ENCODE peak calls at places on chromosome 20, in ten cellular contexts. X is cardiac muscle cell, S is adrenal gland, B is HFF-Myc, C is GM12865, Y is RWPE1, Q is GM13977, T is breast epithelium, F is ovary, L is fibroblast of pulmonary artery. M is an unnamed sample.

GRCh38 chr20:19812696-19813095 is 54.6 kb downstream of the RIN2 start:
- DNase-seq in T (no peak), B (no peak), Q (no peak), F (no peak), S (no peak), L (no peak), Y (no peak), C (no peak), X (no peak), M (no peak)

GRCh38 chr20:15992564-15992963 is 580.7 kb downstream of the KIF16B start:
- DNase-seq in B (peak), L (no peak), F (no peak), Q (no peak), S (no peak), T (no peak), Y (no peak), X (no peak), C (no peak), M (no peak)

GRCh38 chr20:18056174-18057105 is 1.3 kb downstream of the OVOL2 start:
- DNase-seq in S (no peak), C (no peak), Q (peak), B (no peak), L (peak), X (peak), F (no peak), T (no peak), Y (no peak), M (peak)

GRCh38 chr20:59141818-59142581 is 21.6 kb upstream of the ZNF831 start:
- DNase-seq in X (peak), B (peak), F (no peak), Y (peak), L (peak), S (no peak), Q (no peak), C (no peak), T (no peak), M (no peak)

GRCh38 chr20:49725694-49726093 is 12.0 kb upstream of the B4GALT5 start:
- DNase-seq in Q (no peak), F (no peak), T (no peak), Y (no peak), S (no peak), C (no peak), B (no peak), L (no peak), X (no peak), M (no peak)

GRCh38 chr20:54642733-54643667 is 167.6 kb downstream of the DOK5 start:
- DNase-seq in T (no peak), C (no peak), B (no peak), Q (no peak), F (no peak), S (no peak), Y (no peak), X (no peak), L (no peak), M (no peak)

GRCh38 chr20:43554369-43554768 is 4.5 kb upstream of the SGK2 start:
- DNase-seq in L (no peak), F (no peak), S (no peak), B (no peak), Q (no peak), X (no peak), C (no peak), Y (no peak), T (no peak), M (no peak)

GRCh38 chr20:63342561-63343459 is 18.3 kb downstream of the CHRNA4 start:
- DNase-seq in Q (no peak), B (no peak), X (no peak), Y (no peak), L (no peak), S (no peak), C (no peak), F (no peak), T (no peak), M (no peak)

GRCh38 chr20:35523298-35523888 is 6.1 kb downstream of the C20orf173 start:
- DNase-seq in F (no peak), B (no peak), X (no peak), S (no peak), Y (peak), T (no peak), C (peak), L (no peak), Q (peak), M (peak)

GRCh38 chr20:50565874-50566273 is 55.7 kb downstream of the PTPN1 start:
- DNase-seq in L (no peak), F (no peak), Y (no peak), S (no peak), T (no peak), C (no peak), X (no peak), Q (no peak), B (no peak), M (no peak)

GRCh38 chr20:44334709-44335108 is 2.1 kb upstream of the R3HDML start:
- DNase-seq in Y (no peak), S (no peak), B (no peak), Q (no peak), F (no peak), T (no peak), L (no peak), X (no peak), C (no peak), M (no peak)

DNA sequence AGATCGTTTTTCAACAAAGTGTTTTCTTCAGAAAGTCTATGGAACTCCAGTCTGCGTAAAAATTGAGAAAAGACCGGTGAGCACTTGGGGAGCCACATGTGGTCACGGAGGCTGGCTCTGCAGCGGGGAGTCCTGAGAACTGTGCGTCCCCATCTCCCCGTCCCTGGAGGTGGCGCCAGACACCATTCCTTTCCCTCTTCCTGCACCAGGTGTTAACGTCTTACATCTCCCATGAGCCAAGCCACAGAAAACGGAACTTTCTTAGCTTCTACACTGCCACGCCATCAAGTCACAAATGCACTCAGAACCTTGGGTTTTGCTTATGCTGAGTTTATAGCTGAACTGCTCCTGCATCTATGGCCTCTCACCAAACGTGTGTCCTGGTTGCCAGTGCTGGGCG is 62.6 kb downstream of the GINS1 start:
- DNase-seq in Q (peak), X (peak), B (no peak), S (no peak), L (peak), T (no peak), Y (peak), C (peak), F (no peak), M (no peak)
- TF ChIP-seq CTCF in Q (peak), X (peak), B (peak), S (peak), L (peak), T (no peak), Y (peak), C (peak), F (no peak), M (no peak)

DNA sequence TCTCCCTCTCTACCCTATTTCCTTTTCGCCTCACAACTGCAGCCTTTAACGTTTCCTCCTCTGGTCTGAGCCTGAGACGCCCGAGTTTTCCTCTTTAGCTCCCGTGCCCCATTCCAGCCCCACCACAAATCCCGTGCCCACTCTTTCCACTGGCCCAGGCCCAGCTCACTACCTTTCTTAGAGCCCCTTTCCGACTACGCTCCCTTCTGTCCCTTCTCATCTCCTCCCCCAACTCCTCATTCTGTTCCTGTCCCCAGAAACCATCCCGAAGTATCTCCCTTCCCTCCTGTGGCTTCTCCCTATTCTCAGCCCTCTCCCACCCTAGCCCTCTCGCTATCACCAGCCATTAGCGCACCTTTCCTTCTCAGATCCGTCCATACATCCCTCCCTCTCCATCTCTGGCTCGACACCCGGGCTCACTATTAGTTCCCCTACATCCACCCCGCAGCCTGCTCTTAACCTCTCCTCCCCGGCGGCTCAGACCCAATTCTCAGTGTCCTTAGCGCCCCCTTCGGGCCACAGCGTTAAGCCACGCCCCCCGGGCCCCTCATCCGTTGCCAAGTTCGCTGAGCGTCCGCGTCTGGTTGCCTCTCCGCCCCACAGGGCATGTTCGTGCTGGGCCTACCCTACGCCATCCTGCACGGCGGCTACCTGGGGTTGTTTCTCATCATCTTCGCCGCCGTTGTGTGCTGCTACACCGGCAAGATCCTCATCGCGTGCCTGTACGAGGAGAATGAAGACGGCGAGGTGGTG is 2.7 kb downstream of the SLC32A1 start:
- DNase-seq in T (no peak), B (no peak), L (peak), Q (peak), F (no peak), X (peak), Y (no peak), C (peak), S (no peak), M (peak)
- TF ChIP-seq CTCF in T (no peak), B (peak), L (peak), Q (peak), F (no peak), X (peak), Y (peak), C (peak), S (no peak), M (peak)

DNA sequence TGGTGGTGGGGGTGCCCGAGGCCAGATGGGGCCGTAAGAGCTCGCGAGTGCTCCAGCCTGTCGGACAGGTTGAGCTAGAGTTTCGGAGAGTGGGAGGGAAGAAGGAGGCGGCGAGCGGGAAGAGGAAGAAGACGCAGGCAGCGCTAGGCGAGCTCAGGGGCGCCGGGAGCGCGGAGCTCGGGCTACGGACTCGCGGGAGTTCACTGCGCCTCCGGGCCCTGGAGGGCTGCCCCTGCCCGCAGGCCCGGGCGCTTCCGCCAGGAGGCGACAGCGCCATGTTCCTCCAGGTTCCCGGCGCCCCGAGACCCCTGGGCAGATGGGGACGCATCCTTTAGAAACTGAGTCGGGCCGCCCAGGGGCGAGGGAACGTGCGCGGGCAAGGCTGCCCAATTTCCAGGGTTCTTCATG is 984 bp downstream of the TFAP2C start:
- DNase-seq in S (no peak), F (no peak), L (peak), Y (peak), T (peak), Q (peak), X (peak), C (no peak), B (no peak), M (peak)
- TF ChIP-seq CTCF in S (peak), F (no peak), L (peak), Y (peak), T (peak), Q (no peak), X (peak), C (peak), B (peak), M (no peak)

DNA sequence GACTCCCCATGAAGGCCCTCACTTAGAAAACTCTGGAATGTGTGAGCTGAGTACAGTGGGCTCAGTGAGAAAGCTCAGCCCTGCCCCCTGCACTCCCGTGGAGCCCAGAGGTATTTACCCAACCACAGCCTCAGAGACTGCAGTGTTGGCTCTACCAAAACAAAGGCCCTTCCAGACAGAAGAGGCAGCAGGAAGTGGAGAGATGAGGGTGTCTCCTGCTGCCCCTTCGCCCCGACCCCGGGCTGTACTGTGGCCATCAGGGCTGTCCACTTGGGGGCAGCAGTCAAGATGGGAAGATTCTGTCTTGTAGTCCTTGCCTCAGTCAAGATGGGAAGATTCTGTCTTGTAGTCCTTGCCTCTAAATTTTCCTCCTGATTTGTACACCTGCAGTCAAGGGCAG is 341.3 kb downstream of the TAF4 start:
- DNase-seq in B (no peak), F (no peak), T (no peak), S (no peak), C (no peak), L (no peak), Q (no peak), X (no peak), Y (no peak), M (peak)
- TF ChIP-seq CTCF in B (peak), F (no peak), T (no peak), S (no peak), C (no peak), L (no peak), Q (no peak), X (no peak), Y (no peak), M (peak)